ENCODE peak calls at places on chromosome 22, in four cellular contexts. Y, J, M and T are unnamed samples.

GRCh38 chr22:50727678-50728522 is 10.1 kb upstream of the ACR start:
- DNase-seq in Y (no peak), J (no peak), M (no peak), T (no peak)

GRCh38 chr22:48093981-48094380 is 1331.5 kb downstream of the TBC1D22A start:
- DNase-seq in Y (no peak), J (no peak), M (no peak), T (no peak)

GRCh38 chr22:49328076-49328475 is 499.6 kb downstream of the BRD1 start:
- DNase-seq in Y (no peak), J (no peak), M (no peak), T (no peak)

GRCh38 chr22:38452373-38453064 is 2.5 kb downstream of the KCNJ4 start:
- DNase-seq in Y (no peak), J (peak), M (peak), T (no peak)

GRCh38 chr22:21941921-21942320 is 10.7 kb downstream of the PPM1F start:
- DNase-seq in Y (no peak), J (no peak), M (no peak), T (no peak)

GRCh38 chr22:29632672-29633071 is 29.2 kb downstream of the NF2 start:
- DNase-seq in Y (no peak), J (peak), M (no peak), T (no peak)

GRCh38 chr22:26239561-26239960 is 70.3 kb downstream of the SEZ6L start:
- DNase-seq in Y (no peak), J (no peak), M (peak), T (no peak)

GRCh38 chr22:48592931-48593330 is 1234.7 kb downstream of the BRD1 start:
- DNase-seq in Y (no peak), J (no peak), M (no peak), T (no peak)

GRCh38 chr22:22009661-22010060 is 27.1 kb upstream of the TOP3B start:
- DNase-seq in Y (no peak), J (peak), M (no peak), T (no peak)

GRCh38 chr22:48588151-48588880 is 1239.4 kb downstream of the BRD1 start:
- DNase-seq in Y (no peak), J (no peak), M (no peak), T (no peak)

GRCh38 chr22:41840216-41840615 is 7.3 kb downstream of the SREBF2 start:
- DNase-seq in Y (no peak), J (no peak), M (no peak), T (no peak)

GRCh38 chr22:29840498-29840897 is 2.4 kb upstream of the ASCC2 start:
- DNase-seq in Y (no peak), J (peak), M (no peak), T (no peak)

GRCh38 chr22:50340157-50340879 is 2.8 kb upstream of the PPP6R2 start:
- DNase-seq in Y (no peak), J (peak), M (peak), T (no peak)

GRCh38 chr22:47027766-47028165 is 265.3 kb downstream of the TBC1D22A start:
- DNase-seq in Y (no peak), J (no peak), M (no peak), T (no peak)

GRCh38 chr22:49203863-49204598 is 623.6 kb downstream of the BRD1 start:
- DNase-seq in Y (no peak), J (no peak), M (no peak), T (no peak)

GRCh38 chr22:39527481-39527961 is 5.0 kb downstream of the RPS19BP1 start:
- DNase-seq in Y (no peak), J (no peak), M (no peak), T (no peak)

GRCh38 chr22:21573750-21574494 is 6.4 kb downstream of the UBE2L3 start:
- DNase-seq in Y (no peak), J (no peak), M (no peak), T (no peak)

GRCh38 chr22:39592104-39593060 is 21.8 kb downstream of the CACNA1I start:
- DNase-seq in Y (peak), J (peak), M (peak), T (no peak)

GRCh38 chr22:30941363-30941740 is 27.2 kb downstream of the MORC2 start:
- DNase-seq in Y (no peak), J (no peak), M (no peak), T (no peak)

GRCh38 chr22:30565341-30565740 is 9.1 kb downstream of the GAL3ST1 start:
- DNase-seq in Y (no peak), J (peak), M (no peak), T (no peak)

GRCh38 chr22:25076281-25076680 is 123.4 kb upstream of the CRYBB3 start:
- DNase-seq in Y (no peak), J (no peak), M (no peak), T (no peak)

GRCh38 chr22:35903571-35904331 is 124.9 kb downstream of the RBFOX2 start:
- DNase-seq in Y (no peak), J (no peak), M (no peak), T (no peak)
- H3K4me3 ChIP-seq in Y (no peak), J (no peak), M (no peak), T (no peak)

DNA sequence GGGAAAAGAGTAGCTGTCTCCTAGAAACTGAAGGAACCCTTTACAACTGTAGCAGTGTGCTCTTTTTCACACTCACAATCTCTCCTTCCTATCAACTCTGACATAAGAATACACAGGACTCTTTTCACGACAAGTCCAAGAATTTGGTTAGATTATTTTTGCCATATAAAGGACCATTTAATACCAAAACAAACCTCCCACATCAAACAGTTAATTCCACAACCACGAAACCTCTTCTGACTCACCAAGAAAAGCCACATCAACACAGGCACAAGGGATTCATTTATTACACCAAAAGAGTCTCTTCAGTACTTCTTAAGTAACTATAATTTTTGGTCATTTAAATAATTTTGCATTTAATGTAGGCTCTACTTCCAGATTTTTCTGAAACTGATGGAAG is 222.6 kb upstream of the PITPNB start:
- DNase-seq in Y (no peak), J (peak), M (peak), T (no peak)
- H3K9ac ChIP-seq in Y (no peak), J (peak), M (no peak), T (peak)

GRCh38 chr22:19759994-19760651 is 455 bp upstream of the TBX1 start:
- DNase-seq in Y (no peak), J (peak), M (no peak), T (no peak)
- TF ChIP-seq EZH2 in Y (no peak), J (peak), M (peak), T (no peak)

GRCh38 chr22:37186997-37187522 is 987 bp downstream of the C1QTNF6 start:
- DNase-seq in Y (no peak), J (peak), M (peak), T (no peak)
- H3K4me3 ChIP-seq in Y (peak), J (peak), M (peak), T (no peak)

GRCh38 chr22:20271114-20271994 is 3.2 kb upstream of the RTN4R start:
- DNase-seq in Y (no peak), J (no peak), M (no peak), T (no peak)

GRCh38 chr22:20264614-20265452 is 3.3 kb downstream of the RTN4R start:
- DNase-seq in Y (no peak), J (no peak), M (no peak), T (no peak)

GRCh38 chr22:20267441-20268288 is 453 bp downstream of the RTN4R start:
- DNase-seq in Y (no peak), J (no peak), M (no peak), T (no peak)

GRCh38 chr22:20268289-20268349 is at the start of gene RTN4R:
- DNase-seq in Y (no peak), J (no peak), M (no peak), T (no peak)

DNA sequence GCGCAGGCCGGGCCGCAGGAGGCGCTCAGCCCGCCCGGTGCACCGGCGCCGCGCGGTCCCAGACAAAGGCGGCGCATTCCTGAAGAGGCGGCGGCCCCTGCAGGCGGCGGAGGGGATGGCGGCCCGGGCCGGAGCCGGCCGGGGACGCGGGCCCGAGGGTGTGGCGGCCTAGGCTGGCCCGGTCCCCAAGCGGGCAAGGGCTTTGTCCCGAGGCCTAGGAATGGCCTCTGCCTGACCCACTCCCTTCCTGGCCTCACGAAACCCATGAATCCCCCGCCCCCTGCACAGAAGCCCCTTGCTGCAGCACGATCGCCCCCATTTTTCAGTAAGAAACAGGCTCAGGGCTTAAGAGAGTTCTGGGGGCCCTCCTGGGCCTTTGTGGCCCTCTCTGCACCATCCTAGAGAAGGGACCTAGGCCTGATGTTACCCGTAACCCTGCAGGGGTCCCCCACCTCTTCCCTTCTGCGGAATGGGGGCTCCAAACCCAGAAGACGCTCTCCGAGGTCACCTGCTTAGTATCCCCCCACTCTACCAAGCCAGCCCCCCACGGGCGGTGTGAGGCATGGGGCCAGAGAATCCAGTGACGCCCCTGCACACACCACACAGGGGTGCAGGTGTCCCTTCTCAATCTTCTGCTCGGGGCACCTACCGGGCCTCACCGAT is 363 bp upstream of the RTN4R start:
- DNase-seq in Y (peak), J (peak), M (peak), T (no peak)
- H3K9ac ChIP-seq in Y (peak), J (no peak), M (no peak), T (peak)

GRCh38 chr22:19720150-19720827 is 3.0 kb upstream of the GP1BB start:
- DNase-seq in Y (no peak), J (no peak), M (no peak), T (no peak)

GRCh38 chr22:19719488-19720021 is 3.8 kb upstream of the GP1BB start:
- DNase-seq in Y (no peak), J (no peak), M (no peak), T (no peak)

GRCh38 chr22:19717691-19718254 is 3.5 kb downstream of the SEPTIN5 start:
- DNase-seq in Y (no peak), J (peak), M (peak), T (no peak)

GRCh38 chr22:19718255-19719054 is 4.2 kb downstream of the SEPTIN5 start:
- DNase-seq in Y (no peak), J (peak), M (no peak), T (no peak)

GRCh38 chr22:19719055-19719482 is 4.3 kb upstream of the GP1BB start:
- DNase-seq in Y (no peak), J (no peak), M (no peak), T (no peak)
- TF ChIP-seq EZH2 in Y (no peak), J (no peak), M (no peak), T (no peak)

DNA sequence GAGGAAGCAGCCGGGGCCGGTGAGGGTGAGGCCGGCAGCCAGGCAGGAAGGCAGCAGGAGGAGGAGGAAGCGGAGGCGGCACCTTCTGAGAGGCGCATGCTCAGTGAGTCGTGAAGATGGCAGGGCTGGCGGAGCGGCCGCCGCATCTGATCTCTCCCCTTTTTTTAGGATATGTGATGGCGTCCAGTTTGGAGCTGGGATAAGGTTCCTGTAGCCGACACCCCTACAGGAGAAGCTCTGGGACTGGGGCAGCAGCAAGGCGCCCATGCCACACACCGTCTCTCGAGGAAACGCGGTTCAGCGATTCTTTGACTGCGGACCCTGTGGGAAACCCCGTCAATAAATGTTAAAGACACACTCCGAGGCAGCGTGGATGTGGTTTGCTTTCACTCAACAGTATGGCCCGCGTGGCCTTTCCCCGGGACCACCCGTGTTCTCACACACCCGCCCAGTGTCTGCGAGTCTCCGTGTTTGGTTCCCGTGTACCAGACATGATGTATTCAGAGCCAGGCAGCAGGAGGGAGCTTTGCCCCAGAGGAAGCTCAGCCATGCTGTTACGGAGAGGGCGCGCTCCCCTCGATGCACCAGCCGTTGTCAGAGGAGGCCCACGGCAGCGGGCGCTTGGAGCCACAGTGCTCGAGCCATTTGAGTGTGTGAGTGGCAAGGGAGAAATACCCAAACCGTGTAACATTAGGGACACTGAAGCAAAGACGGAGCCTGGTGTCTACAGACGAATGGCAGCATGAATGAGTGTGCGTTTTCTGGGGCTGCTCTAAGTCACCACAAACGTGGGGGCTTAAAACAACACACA is 27.7 kb upstream of the PARVB start:
- DNase-seq in Y (no peak), J (no peak), M (no peak), T (no peak)
- H3K4me3 ChIP-seq in Y (no peak), J (no peak), M (no peak), T (no peak)

GRCh38 chr22:23789638-23790037 is 2.9 kb downstream of the SMARCB1 start:
- DNase-seq in Y (no peak), J (no peak), M (no peak), T (no peak)
- H3K9ac ChIP-seq in Y (no peak), J (no peak), M (no peak), T (no peak)

GRCh38 chr22:17371446-17371845 is 2.2 kb downstream of the CECR2 start:
- DNase-seq in Y (no peak), J (no peak), M (no peak), T (no peak)

GRCh38 chr22:17368727-17369552 is at the start of gene CECR2:
- DNase-seq in Y (peak), J (no peak), M (peak), T (no peak)

GRCh38 chr22:17369553-17370035 is 334 bp downstream of the CECR2 start:
- DNase-seq in Y (no peak), J (peak), M (no peak), T (no peak)

GRCh38 chr22:17370766-17371181 is 1.5 kb downstream of the CECR2 start:
- DNase-seq in Y (no peak), J (no peak), M (no peak), T (no peak)

GRCh38 chr22:17370036-17370765 is 941 bp downstream of the CECR2 start:
- DNase-seq in Y (no peak), J (no peak), M (no peak), T (no peak)
- TF ChIP-seq EZH2 in Y (no peak), J (no peak), M (peak), T (no peak)

GRCh38 chr22:44328762-44329161 is 16.0 kb upstream of the SHISAL1 start:
- DNase-seq in Y (no peak), J (no peak), M (no peak), T (no peak)
- H3K4me3 ChIP-seq in Y (no peak), J (no peak), M (no peak), T (no peak)